ENCODE peak calls at places on chromosomes 6 and 20, in nine cellular contexts. Z is fibroblast of lung, K is iPS DF 6.9, H is ACHN, I is epithelial cell of esophagus, D is mucosa of gallbladder, B is cardiac fibroblast, E is AML-193, V is neural crest cell. A is an unnamed sample.

GRCh38 chr6:152458648-152459047 is 178.5 kb downstream of the SYNE1 start:
- DNase-seq in I (no peak), E (no peak), V (no peak), Z (peak; percentile 71), H (no peak), K (no peak), B (peak; percentile 78), D (no peak), A (no peak)

GRCh38 chr6:27442932-27443331 is 30.0 kb downstream of the ZNF184 start:
- DNase-seq in B (no peak), I (no peak), Z (no peak), D (no peak), V (no peak), H (no peak), K (no peak), E (no peak), A (no peak)

GRCh38 chr6:96939019-96939805 is 14.7 kb downstream of the KLHL32 start:
- DNase-seq in E (no peak), K (no peak), D (peak; percentile 27), Z (peak; percentile 47), V (no peak), H (peak; percentile 74), I (peak; percentile 86), B (peak; percentile 55), A (no peak)

GRCh38 chr6:69796081-69796626 is 656 bp downstream of the LMBRD1 start:
- DNase-seq in H (peak; percentile 29), D (peak; percentile 75), Z (peak; percentile 48), E (peak; percentile 21), I (peak; percentile 90), K (no peak), B (peak; percentile 47), V (no peak), A (peak; percentile 90)

GRCh38 chr20:4848041-4848440 is 126.3 kb downstream of the PRND start:
- DNase-seq in Z (no peak), K (no peak), I (no peak), D (no peak), H (no peak), V (no peak), B (no peak), E (no peak), A (no peak)

GRCh38 chr6:26029857-26030653 is 57.2 kb upstream of the HFE start:
- DNase-seq in H (no peak), D (no peak), B (no peak), V (no peak), Z (no peak), I (no peak), E (peak; percentile 38), K (no peak), A (no peak)

GRCh38 chr6:110329348-110329728 is 28.8 kb downstream of the METTL24 start:
- DNase-seq in I (no peak), B (no peak), E (no peak), D (no peak), K (no peak), H (no peak), V (no peak), Z (peak; percentile 17), A (no peak)

GRCh38 chr6:140073456-140073855 is 699.0 kb upstream of the CITED2 start:
- DNase-seq in V (no peak), E (peak; percentile 14), Z (peak; percentile 91), B (peak; percentile 92), I (peak; percentile 67), D (no peak), H (no peak), K (no peak), A (no peak)

GRCh38 chr6:157022022-157022740 is 245.0 kb downstream of the ARID1B start:
- DNase-seq in D (peak; percentile 90), E (peak; percentile 83), H (peak; percentile 82), V (peak; percentile 69), K (no peak), I (peak; percentile 93), B (peak; percentile 93), Z (peak; percentile 94), A (peak; percentile 90)

GRCh38 chr6:28488916-28489365 is 26.7 kb downstream of the GPX6 start:
- DNase-seq in D (no peak), Z (peak; percentile 84), H (no peak), I (peak; percentile 70), E (no peak), V (peak; percentile 47), B (peak; percentile 90), K (peak; percentile 55), A (no peak)

GRCh38 chr6:42704251-42704936 is 18.0 kb downstream of the PRPH2 start:
- DNase-seq in D (no peak), B (no peak), E (no peak), K (peak; percentile 74), I (peak; percentile 9), H (no peak), V (no peak), Z (peak; percentile 72), A (no peak)

GRCh38 chr6:134481953-134482352 is 164.0 kb upstream of the SGK1 start:
- DNase-seq in H (no peak), V (no peak), D (no peak), B (no peak), E (no peak), Z (no peak), K (no peak), I (peak; percentile 82), A (no peak)

GRCh38 chr6:169140986-169141495 is 112.6 kb downstream of the THBS2 start:
- DNase-seq in H (no peak), V (no peak), Z (no peak), E (no peak), D (no peak), I (no peak), K (no peak), B (no peak), A (no peak)

GRCh38 chr6:156687875-156688549 is 89.2 kb upstream of the ARID1B start:
- DNase-seq in D (peak; percentile 12), V (peak; percentile 8), B (peak; percentile 47), H (no peak), Z (peak; percentile 33), I (peak; percentile 24), K (no peak), E (no peak), A (peak; percentile 85)

GRCh38 chr6:127517698-127518097 is 1.4 kb downstream of the MTCL3 start:
- DNase-seq in E (no peak), V (no peak), D (no peak), I (no peak), K (no peak), H (no peak), B (no peak), Z (no peak), A (no peak)

GRCh38 chr6:6634735-6635075 is 46.2 kb downstream of the LY86 start:
- DNase-seq in I (no peak), Z (no peak), D (no peak), E (no peak), K (no peak), B (no peak), H (no peak), V (no peak), A (no peak)

GRCh38 chr6:137926207-137926731 is 59.2 kb downstream of the TNFAIP3 start:
- DNase-seq in Z (peak; percentile 77), D (no peak), E (no peak), K (no peak), V (no peak), B (peak; percentile 70), I (peak; percentile 92), H (no peak), A (no peak)

GRCh38 chr6:86949776-86950175 is 12.4 kb downstream of the HTR1E start:
- DNase-seq in Z (no peak), B (no peak), V (no peak), E (no peak), I (no peak), H (no peak), K (no peak), D (no peak), A (no peak)

GRCh38 chr6:53280207-53280606 is 68.5 kb downstream of the ELOVL5 start:
- DNase-seq in E (no peak), D (no peak), V (no peak), I (no peak), Z (no peak), B (no peak), H (no peak), K (no peak), A (no peak)

GRCh38 chr6:154932562-154933027 is 62.5 kb upstream of the TIAM2 start:
- DNase-seq in E (no peak), V (no peak), I (peak; percentile 79), Z (peak; percentile 42), B (peak; percentile 78), D (no peak), H (peak; percentile 31), K (no peak), A (no peak)

GRCh38 chr6:151325075-151326050 is 66.0 kb downstream of the ZBTB2 start:
- DNase-seq in V (peak; percentile 3), E (no peak), K (no peak), Z (peak; percentile 87), H (peak; percentile 83), B (peak; percentile 89), I (peak; percentile 40), D (peak; percentile 67), A (peak; percentile 35)

GRCh38 chr6:25007269-25007699 is 71.5 kb upstream of the RIPOR2 start:
- DNase-seq in D (no peak), V (no peak), H (no peak), E (peak; percentile 32), K (no peak), Z (no peak), I (peak; percentile 27), B (peak; percentile 41), A (no peak)

GRCh38 chr6:12356431-12356830 is 66.3 kb downstream of the EDN1 start:
- DNase-seq in H (no peak), E (no peak), K (no peak), B (no peak), Z (no peak), D (no peak), I (no peak), V (no peak), A (no peak)

GRCh38 chr6:147903931-147904330 is 395.4 kb downstream of the SAMD5 start:
- DNase-seq in V (no peak), Z (no peak), B (no peak), D (no peak), E (no peak), K (no peak), I (no peak), H (no peak), A (no peak)

GRCh38 chr6:49252901-49253300 is 210.2 kb downstream of the MMUT start:
- DNase-seq in V (no peak), D (no peak), E (no peak), I (peak; percentile 72), H (no peak), K (no peak), Z (no peak), B (no peak), A (no peak)

GRCh38 chr6:106857771-106858652 is 116.5 kb downstream of the CD24 start:
- DNase-seq in H (no peak), K (no peak), E (no peak), D (no peak), I (no peak), V (no peak), B (no peak), Z (no peak), A (no peak)